ENCODE peak calls at places on chromosome 21, in eight cellular contexts. I is Daoy, H is NCI-H1436, X is aorta, R is GM23248, Q is fibroblast of the conjunctiva, W is occipital lobe, L is iPS DF 6.9. C is an unnamed sample.

GRCh38 chr21:38212716-38213115 is 44.1 kb upstream of the KCNJ15 start:
- DNase-seq in I (no peak), H (no peak), X (no peak), R (no peak), Q (no peak), W (no peak), L (no peak), C (no peak)

GRCh38 chr21:45441431-45442255 is 36.7 kb downstream of the COL18A1 start:
- DNase-seq in I (no peak), H (no peak), X (peak; percentile 47), R (no peak), Q (no peak), W (no peak), L (no peak), C (no peak)

GRCh38 chr21:17673261-17674020 is 60.7 kb upstream of the BTG3 start:
- DNase-seq in I (no peak), H (no peak), X (no peak), R (peak; percentile 44), Q (peak; percentile 2), W (no peak), L (no peak), C (no peak)

GRCh38 chr21:36700961-36701911 is 2.3 kb downstream of the SIM2 start:
- DNase-seq in I (peak; percentile 39), H (no peak), X (peak; percentile 37), R (no peak), Q (no peak), W (no peak), L (no peak), C (no peak)

GRCh38 chr21:23394458-23394857 is 2212.8 kb downstream of the MRPL39 start:
- DNase-seq in I (no peak), H (no peak), X (no peak), R (no peak), Q (no peak), W (no peak), L (no peak), C (no peak)

GRCh38 chr21:32463889-32464300 is 51.4 kb downstream of the EVA1C start:
- DNase-seq in I (peak; percentile 87), H (no peak), X (no peak), R (peak; percentile 59), Q (peak; percentile 41), W (no peak), L (no peak), C (no peak)

GRCh38 chr21:37119421-37120218 is 46.6 kb downstream of the TTC3 start:
- DNase-seq in I (no peak), H (peak; percentile 34), X (no peak), R (no peak), Q (no peak), W (no peak), L (peak; percentile 33), C (no peak)

GRCh38 chr21:33171584-33172169 is 58.1 kb upstream of the IFNAR2 start:
- DNase-seq in I (no peak), H (no peak), X (no peak), R (no peak), Q (no peak), W (no peak), L (no peak), C (no peak)

GRCh38 chr21:46427516-46427915 is 31.2 kb upstream of the DIP2A start:
- DNase-seq in I (no peak), H (no peak), X (no peak), R (no peak), Q (no peak), W (no peak), L (no peak), C (no peak)

GRCh38 chr21:34639882-34640788 is 25.2 kb upstream of the RCAN1 start:
- DNase-seq in I (peak; percentile 49), H (no peak), X (no peak), R (peak; percentile 47), Q (no peak), W (no peak), L (no peak), C (no peak)

GRCh38 chr21:23131177-23131576 is 2133.0 kb downstream of the NCAM2 start:
- DNase-seq in I (peak; percentile 2), H (no peak), X (no peak), R (no peak), Q (no peak), W (no peak), L (no peak), C (no peak)

GRCh38 chr21:26170471-26171309 is at the start of gene APP:
- DNase-seq in I (peak; percentile 90), H (peak; percentile 69), X (peak; percentile 91), R (peak; percentile 92), Q (peak; percentile 45), W (peak; percentile 68), L (peak; percentile 25), C (no peak)

GRCh38 chr21:42532466-42533181 is 19.0 kb downstream of the SLC37A1 start:
- DNase-seq in I (peak; percentile 27), H (no peak), X (peak; percentile 88), R (no peak), Q (no peak), W (peak; percentile 73), L (no peak), C (no peak)

GRCh38 chr21:41110664-41111063 is 57.3 kb upstream of the BACE2 start:
- DNase-seq in I (no peak), H (no peak), X (no peak), R (no peak), Q (no peak), W (no peak), L (no peak), C (no peak)